ENCODE peak calls at places on chromosomes 3 and 15, in four cellular contexts. K, F, L and X are unnamed samples.

GRCh38 chr15:85316244-85316934 is 64.0 kb upstream of the AKAP13 start:
- DNase-seq in K (no peak), F (no peak), L (no peak), X (no peak)

GRCh38 chr3:188194327-188194726 is 40.4 kb downstream of the LPP start:
- DNase-seq in K (no peak), F (no peak), L (no peak), X (no peak)

GRCh38 chr3:49120096-49120437 is 556 bp downstream of the USP19 start:
- DNase-seq in K (no peak), F (no peak), L (no peak), X (no peak)

GRCh38 chr15:92343869-92344643 is 49.6 kb upstream of the ST8SIA2 start:
- DNase-seq in K (no peak), F (no peak), L (no peak), X (no peak)

GRCh38 chr15:76003364-76003763 is 8.9 kb downstream of the NRG4 start:
- DNase-seq in K (no peak), F (no peak), L (no peak), X (no peak)

GRCh38 chr15:70806992-70807712 is 43.8 kb upstream of the UACA start:
- DNase-seq in K (peak; percentile 88), F (peak; percentile 8), L (no peak), X (peak; percentile 76)

GRCh38 chr3:16249336-16249735 is 15.4 kb downstream of the DPH3 start:
- DNase-seq in K (no peak), F (no peak), L (no peak), X (no peak)

GRCh38 chr15:51907136-51907862 is 64.3 kb downstream of the LEO1 start:
- DNase-seq in K (no peak), F (no peak), L (peak; percentile 44), X (no peak)

GRCh38 chr3:53226142-53226840 is 29.5 kb downstream of the TKT start:
- DNase-seq in K (no peak), F (no peak), L (no peak), X (no peak)

GRCh38 chr3:100454684-100455083 is 37.7 kb upstream of the TMEM45A start:
- DNase-seq in K (no peak), F (no peak), L (no peak), X (no peak)
- H3K4me3 ChIP-seq in K (no peak overlapping the region), F (no peak overlapping the region), L (no peak overlapping the region), X (no peak overlapping the region)

GRCh38 chr3:52051444-52051843 is 4.9 kb downstream of the DUSP7 start:
- DNase-seq in K (no peak), F (no peak), L (no peak), X (no peak)

GRCh38 chr3:52055537-52056351 is 627 bp downstream of the DUSP7 start:
- DNase-seq in K (no peak), F (no peak), L (no peak), X (peak; percentile 74)

GRCh38 chr3:52054689-52055511 is 1.5 kb downstream of the DUSP7 start:
- DNase-seq in K (no peak), F (no peak), L (no peak), X (no peak)

GRCh38 chr3:52052831-52053306 is 3.5 kb downstream of the DUSP7 start:
- DNase-seq in K (peak; percentile 96), F (peak; percentile 23), L (no peak), X (peak; percentile 92)

DNA sequence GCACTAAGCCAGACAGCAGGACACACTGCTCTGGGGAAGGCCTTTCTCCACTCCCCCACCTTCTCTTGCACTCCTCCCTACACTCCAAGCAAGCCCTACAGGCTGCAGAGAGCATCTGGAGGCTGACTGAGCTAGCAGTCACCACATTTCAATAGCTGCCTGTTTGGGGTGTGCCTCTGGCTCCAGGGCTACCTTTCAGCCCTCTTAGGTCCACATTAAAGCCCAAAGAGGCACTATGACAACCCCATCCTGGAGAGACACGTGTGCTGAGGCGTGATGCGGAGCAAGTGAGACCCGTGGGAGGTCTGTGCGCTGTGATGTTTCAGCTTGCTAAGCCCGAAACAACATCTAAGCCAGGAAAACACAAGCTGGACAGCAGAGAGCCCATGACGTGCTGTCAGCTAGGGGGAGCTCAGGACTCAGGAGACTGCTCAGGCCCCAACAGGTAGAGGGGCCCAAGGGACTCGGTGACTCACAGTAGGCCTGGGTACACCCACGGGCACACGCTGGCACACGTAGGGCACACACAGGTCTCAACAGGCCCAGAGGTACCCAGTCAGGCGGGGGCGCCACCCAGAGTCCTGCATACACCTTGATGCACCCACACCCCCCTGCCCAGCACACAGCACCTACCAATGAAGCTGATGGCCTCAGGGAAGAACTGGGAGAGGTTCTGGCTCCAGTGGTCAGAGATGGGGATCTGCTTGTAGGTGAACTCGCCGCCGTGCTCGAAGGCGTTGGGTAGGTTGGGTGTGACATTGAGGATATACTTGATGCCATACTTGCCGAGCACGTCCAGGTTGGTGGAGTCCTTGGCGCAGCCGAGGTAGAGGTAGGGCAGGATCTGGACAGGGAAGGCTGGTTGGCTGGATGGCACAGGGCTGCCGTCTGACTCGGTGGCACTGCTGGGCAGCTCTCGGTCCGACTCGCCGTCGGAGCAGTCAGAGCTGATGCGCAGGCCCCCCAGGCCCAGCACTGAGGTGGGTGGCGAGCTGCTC is 2.8 kb downstream of the DUSP7 start:
- DNase-seq in K (no peak), F (no peak), L (no peak), X (peak; percentile 57)
- H3K4me3 ChIP-seq in K (no peak overlapping the region), F (peak overlapping the region; percentile 92), L (no peak overlapping the region), X (peak overlapping the region; percentile 78)

GRCh38 chr3:70072754-70073153 is 73.2 kb downstream of the SAMMSON start:
- DNase-seq in K (no peak), F (no peak), L (no peak), X (no peak)
- H3K4me3 ChIP-seq in K (no peak overlapping the region), F (no peak overlapping the region), L (no peak overlapping the region), X (no peak overlapping the region)

GRCh38 chr3:4406746-4407568 is 60.1 kb downstream of the SUMF1 start:
- DNase-seq in K (no peak), F (no peak), L (peak; percentile 31), X (no peak)
- H3K4me3 ChIP-seq in K (no peak overlapping the region), F (no peak overlapping the region), L (no peak overlapping the region), X (no peak overlapping the region)

GRCh38 chr3:13172644-13173013 is 99.4 kb upstream of the IQSEC1 start:
- DNase-seq in K (no peak), F (no peak), L (no peak), X (no peak)
- H3K4me3 ChIP-seq in K (no peak overlapping the region), F (no peak overlapping the region), L (no peak overlapping the region), X (no peak overlapping the region)

DNA sequence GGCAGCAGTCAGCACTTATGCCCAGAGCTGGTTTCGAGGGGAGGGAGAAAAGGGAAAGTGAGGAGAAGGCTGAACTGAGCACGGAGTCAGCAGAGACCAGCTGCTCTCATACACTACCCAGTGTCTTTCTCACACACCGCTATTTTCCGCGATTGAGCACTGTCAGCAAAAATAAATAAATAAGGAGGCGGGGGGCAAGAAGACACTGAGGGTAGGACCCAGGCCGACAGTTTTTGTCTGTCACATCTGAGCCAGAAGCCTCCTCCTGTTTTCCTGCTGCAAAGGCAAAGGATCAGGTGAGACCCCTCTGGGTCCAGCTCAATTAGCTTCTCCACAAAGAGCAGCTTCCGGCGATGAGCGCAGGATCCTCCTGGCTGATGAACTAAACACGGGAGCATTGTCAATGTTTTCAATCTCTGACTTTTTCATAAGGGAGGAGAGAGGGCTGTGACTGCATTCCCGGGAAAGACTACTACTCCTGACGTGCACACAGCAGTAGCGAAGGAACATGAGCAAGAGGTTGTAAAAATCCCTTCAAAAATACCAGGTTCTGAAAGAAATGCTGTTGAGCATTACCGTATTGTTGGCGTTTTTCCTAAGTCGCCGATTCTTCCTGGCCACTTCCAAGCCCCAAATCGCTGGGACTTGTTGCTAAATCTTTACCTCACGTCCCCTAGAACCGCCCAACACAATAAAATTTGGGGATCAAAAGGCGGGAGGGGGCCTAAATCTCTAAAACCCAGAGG is 1.2 kb downstream of the FRMD5 start:
- DNase-seq in K (no peak), F (no peak), L (no peak), X (no peak)
- H3K4me3 ChIP-seq in K (peak overlapping the region; percentile 14), F (peak overlapping the region; percentile 49), L (peak overlapping the region; percentile 81), X (peak overlapping the region; percentile 52)

GRCh38 chr15:41501191-41501917 is 7.7 kb downstream of the ITPKA start:
- DNase-seq in K (no peak), F (no peak), L (no peak), X (no peak)
- H3K4me3 ChIP-seq in K (no peak overlapping the region), F (peak overlapping the region; percentile 34), L (peak overlapping the region; percentile 29), X (peak overlapping the region; percentile 42)

DNA sequence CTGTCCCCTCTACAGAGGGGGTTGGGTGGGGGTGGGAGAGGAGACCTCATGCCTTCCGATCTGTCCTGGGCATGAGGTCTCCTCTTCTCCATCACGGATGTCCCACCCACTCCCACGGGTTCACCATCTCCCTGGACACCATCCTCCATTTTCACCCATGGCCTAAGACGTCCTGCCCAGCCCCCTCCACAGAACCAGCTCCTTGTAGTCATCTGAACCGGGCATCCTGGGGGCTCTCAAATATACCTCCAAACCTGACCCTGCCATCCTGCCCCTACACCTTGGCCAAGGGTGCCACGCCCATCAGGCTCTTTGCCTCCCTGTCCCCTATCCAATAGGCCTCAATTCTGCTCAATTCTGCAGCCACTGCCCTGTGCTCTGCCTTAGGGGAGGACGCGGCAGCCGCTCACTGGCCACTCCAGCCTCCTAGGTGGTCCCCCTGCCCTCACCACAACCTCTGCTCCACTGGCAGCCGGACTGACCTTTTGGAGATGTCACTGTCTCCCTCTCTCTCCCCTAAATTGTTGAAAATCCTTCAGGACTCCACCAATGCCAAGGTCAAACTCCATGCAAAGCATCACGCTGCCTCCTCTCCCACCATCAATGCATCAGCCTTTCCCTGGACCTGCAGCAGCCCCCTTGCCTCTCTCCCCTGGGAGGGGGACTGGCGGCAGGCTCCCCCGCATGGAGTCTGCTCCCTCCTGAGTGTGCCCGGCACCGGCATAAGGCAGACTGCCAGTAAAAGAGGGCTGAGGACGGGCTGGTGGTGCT is 9.4 kb upstream of the ANPEP start:
- DNase-seq in K (no peak), F (no peak), L (no peak), X (no peak)
- H3K4me3 ChIP-seq in K (no peak overlapping the region), F (no peak overlapping the region), L (no peak overlapping the region), X (no peak overlapping the region)

GRCh38 chr15:48285329-48286214 is 45.7 kb upstream of the DUT start:
- DNase-seq in K (peak; percentile 56), F (no peak), L (peak; percentile 49), X (no peak)
- H3K4me3 ChIP-seq in K (peak overlapping the region; percentile 69), F (peak overlapping the region; percentile 8), L (no peak overlapping the region), X (no peak overlapping the region)